ENCODE peak calls at places on chromosome 17, in ten cellular contexts. U, I, J, V, N, R, S, K, Q and P are unnamed samples.

GRCh38 chr17:58004060-58004459 is 3.0 kb downstream of the SRSF1 start:
- DNase-seq in K (no peak), S (no peak), U (no peak), I (no peak), V (no peak), N (no peak), R (no peak), Q (no peak), J (no peak), P (no peak)

GRCh38 chr17:7806592-7806991 is 27.4 kb upstream of the KDM6B start:
- DNase-seq in N (no peak), I (no peak), S (no peak), U (no peak), V (no peak), Q (no peak), R (no peak), K (no peak), J (no peak), P (no peak)

GRCh38 chr17:83083368-83084201 is 4.2 kb downstream of the METRNL start:
- DNase-seq in N (no peak), R (peak; percentile 59), V (no peak), U (no peak), Q (no peak), I (no peak), K (no peak), J (no peak), S (no peak), P (peak; percentile 96)

GRCh38 chr17:50884354-50885311 is 18.5 kb upstream of the TOB1 start:
- DNase-seq in K (no peak), N (no peak), J (peak; percentile 69), U (no peak), V (no peak), R (no peak), Q (no peak), I (no peak), S (no peak), P (peak; percentile 77)

GRCh38 chr17:44197980-44198720 is 1.5 kb downstream of the ATXN7L3 start:
- DNase-seq in N (peak; percentile 62), R (peak; percentile 48), K (peak; percentile 42), V (no peak), I (no peak), U (no peak), S (no peak), J (no peak), Q (no peak), P (no peak)

GRCh38 chr17:65926599-65926998 is 265.3 kb downstream of the CEP112 start:
- DNase-seq in J (no peak), S (no peak), V (no peak), I (no peak), K (no peak), N (no peak), U (no peak), R (no peak), Q (no peak), P (no peak)

GRCh38 chr17:42096360-42097111 is 1.7 kb downstream of the ZNF385C start:
- DNase-seq in I (no peak), U (no peak), N (no peak), K (no peak), J (no peak), R (no peak), V (no peak), S (no peak), Q (no peak), P (no peak)

GRCh38 chr17:81481011-81481799 is 31.4 kb downstream of the ACTG1 start:
- DNase-seq in K (peak; percentile 68), Q (peak; percentile 89), R (peak; percentile 85), N (peak; percentile 77), J (peak; percentile 83), U (peak; percentile 59), V (no peak), S (peak; percentile 53), I (no peak), P (no peak)

GRCh38 chr17:81808778-81809555 is 5.0 kb downstream of the GCGR start:
- DNase-seq in J (no peak), V (no peak), U (no peak), Q (no peak), I (no peak), K (no peak), S (no peak), R (no peak), N (no peak), P (no peak)

GRCh38 chr17:31072186-31072585 is 22.6 kb upstream of the NF1 start:
- DNase-seq in I (no peak), J (no peak), U (no peak), Q (no peak), K (peak; percentile 75), R (no peak), S (peak; percentile 73), N (no peak), V (no peak), P (no peak)

GRCh38 chr17:57485916-57486315 is 229.6 kb downstream of the MSI2 start:
- DNase-seq in K (no peak), R (no peak), U (no peak), N (no peak), S (no peak), Q (no peak), J (no peak), V (no peak), I (no peak), P (no peak)

GRCh38 chr17:731943-732787 is at the start of gene TLCD3A:
- DNase-seq in N (peak; percentile 56), V (peak; percentile 72), U (peak; percentile 41), I (no peak), J (peak; percentile 89), K (peak; percentile 75), R (peak; percentile 82), Q (peak; percentile 86), S (no peak), P (no peak)

GRCh38 chr17:4858880-4859260 is 25.7 kb downstream of the MINK1 start:
- DNase-seq in U (no peak), Q (peak; percentile 74), J (peak; percentile 62), R (peak; percentile 55), N (no peak), I (no peak), S (peak; percentile 83), V (no peak), K (peak; percentile 91), P (no peak)

GRCh38 chr17:41645371-41646063 is 21.1 kb upstream of the KRT17 start:
- DNase-seq in R (no peak), K (no peak), U (no peak), V (no peak), Q (no peak), J (no peak), I (no peak), N (no peak), S (peak; percentile 88), P (no peak)

GRCh38 chr17:68247445-68248198 is at the start of gene AMZ2:
- DNase-seq in K (peak; percentile 91), R (peak; percentile 98), Q (peak; percentile 99), N (peak; percentile 94), V (peak; percentile 97), S (peak; percentile 90), J (peak; percentile 98), I (peak; percentile 57), U (peak; percentile 88), P (peak; percentile 96)

GRCh38 chr17:81641825-81642489 is 5.0 kb downstream of the TSPAN10 start:
- DNase-seq in U (no peak), Q (no peak), I (no peak), R (no peak), J (no peak), K (no peak), S (no peak), V (no peak), N (no peak), P (no peak)

GRCh38 chr17:20992987-20993862 is 49.6 kb downstream of the USP22 start:
- DNase-seq in K (peak; percentile 61), S (peak; percentile 81), J (peak; percentile 67), U (peak; percentile 43), Q (no peak), V (no peak), N (peak; percentile 77), R (peak; percentile 83), I (no peak), P (no peak)

GRCh38 chr17:46193246-46193625 is at the start of gene KANSL1:
- DNase-seq in Q (peak; percentile 93), I (peak; percentile 69), R (peak; percentile 94), S (peak; percentile 80), K (peak; percentile 78), V (peak; percentile 96), J (peak; percentile 88), N (peak; percentile 83), U (peak; percentile 64), P (no peak)
- TF ChIP-seq POLR2A in Q (peak; percentile 10), I (no peak), R (peak; percentile 32), S (no peak), K (peak; percentile 38), V (no peak), J (peak; percentile 37), N (no peak), U (peak; percentile 54), P (no peak)

DNA sequence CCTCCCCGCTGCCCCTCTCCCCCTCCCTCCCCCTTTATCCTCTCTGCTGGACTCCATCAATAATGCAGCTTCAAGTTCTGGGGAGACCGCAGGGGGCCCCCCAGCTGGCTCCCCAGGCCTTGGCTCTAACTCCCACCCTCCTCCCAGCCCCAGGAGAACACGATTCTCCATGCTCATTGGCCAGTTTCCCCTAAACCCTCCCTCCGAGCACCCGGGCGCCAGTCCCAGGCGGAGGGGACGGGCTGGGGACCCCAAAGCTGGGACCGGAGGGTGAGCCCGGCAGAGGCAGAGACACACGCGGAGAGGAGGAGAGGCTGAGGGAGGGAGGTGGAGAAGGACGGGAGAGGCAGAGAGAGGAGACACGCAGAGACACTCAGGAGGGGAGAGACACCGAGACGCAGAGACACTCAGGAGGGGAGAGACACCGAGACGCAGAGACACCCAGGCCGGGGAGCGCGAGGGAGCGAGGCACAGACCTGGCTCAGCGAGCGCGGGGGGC is at the start of gene PPP1R1B:
- DNase-seq in S (no peak), J (peak; percentile 63), Q (no peak), K (no peak), N (no peak), V (no peak), R (no peak), U (no peak), I (no peak), P (no peak)
- TF ChIP-seq POLR2A in S (no peak), J (peak; percentile 56), Q (no peak), K (peak; percentile 55), N (no peak), V (no peak), R (no peak), U (no peak), I (no peak), P (no peak)

GRCh38 chr17:10790491-10791401 is 13.2 kb downstream of the TMEM238L start:
- DNase-seq in I (no peak), K (peak; percentile 42), J (no peak), U (no peak), N (peak; percentile 40), Q (no peak), V (no peak), R (peak; percentile 46), S (peak; percentile 67), P (no peak)
- TF ChIP-seq POLR2A in I (no peak), K (peak; percentile 21), J (no peak), U (no peak), N (no peak), Q (no peak), V (no peak), R (no peak), S (no peak), P (no peak)

DNA sequence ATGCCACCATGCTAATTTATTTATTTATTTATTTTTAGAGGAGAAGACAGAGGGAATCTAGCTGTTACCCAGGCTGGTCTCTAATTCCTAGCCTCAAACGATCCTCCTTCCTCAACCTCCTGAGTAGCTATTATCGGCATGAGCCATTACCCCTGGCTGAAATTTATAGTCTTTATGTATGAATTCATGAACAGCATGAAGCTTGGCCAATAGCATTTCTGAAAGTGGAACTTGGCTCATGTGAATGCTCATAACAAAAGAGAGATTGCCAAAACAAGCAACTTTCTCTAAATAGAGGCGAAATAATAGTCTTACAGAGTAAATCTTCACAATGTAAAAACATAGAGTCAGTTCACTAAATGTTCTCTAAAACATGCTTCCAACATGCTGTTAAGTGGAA is 30.1 kb upstream of the SMURF2 start:
- DNase-seq in R (no peak), K (no peak), I (no peak), Q (no peak), S (no peak), U (no peak), V (no peak), N (no peak), J (no peak), P (no peak)
- TF ChIP-seq POLR2A in R (no peak), K (no peak), I (no peak), Q (no peak), S (no peak), U (no peak), V (no peak), N (no peak), J (no peak), P (no peak)